ENCODE peak calls at places on chromosomes 6 and 20, in four cellular contexts. X is endothelial cell, T is epithelial cell of esophagus, I is neural crest cell. K is an unnamed sample.

GRCh38 chr6:134634952-134635351 is 314.9 kb downstream of the ALDH8A1 start:
- DNase-seq in T (no peak), I (no peak), X (no peak), K (no peak)

GRCh38 chr20:10861619-10862018 is 187.8 kb upstream of the JAG1 start:
- DNase-seq in I (no peak), X (no peak), T (peak; percentile 61), K (no peak)

GRCh38 chr20:24102290-24102689 is 113.7 kb upstream of the GGTLC1 start:
- DNase-seq in T (peak; percentile 22), I (no peak), X (peak; percentile 56), K (no peak)

GRCh38 chr20:44268802-44269201 is 21.7 kb downstream of the GDAP1L1 start:
- DNase-seq in I (no peak), T (no peak), X (no peak), K (no peak)

GRCh38 chr20:42923348-42923918 is 266.3 kb downstream of the PTPRT start:
- DNase-seq in T (no peak), X (no peak), I (no peak), K (no peak)

GRCh38 chr6:42163941-42164340 is 9.2 kb upstream of the GUCA1A start:
- DNase-seq in T (peak; percentile 40), X (no peak), I (no peak), K (no peak)

GRCh38 chr6:134145786-134146185 is 93.4 kb upstream of the SLC2A12 start:
- DNase-seq in X (no peak), I (no peak), T (no peak), K (no peak)

GRCh38 chr6:113854531-113855499 is 2.3 kb upstream of the MARCKS start:
- DNase-seq in T (peak; percentile 59), I (peak; percentile 81), X (peak; percentile 90), K (peak; percentile 94)

GRCh38 chr6:23228439-23229024 is 659.2 kb downstream of the HDGFL1 start:
- DNase-seq in I (no peak), T (peak; percentile 56), X (no peak), K (no peak)

GRCh38 chr6:161830866-161831600 is 557.2 kb upstream of the AGPAT4 start:
- DNase-seq in T (no peak), X (no peak), I (no peak), K (no peak)

GRCh38 chr6:53651764-53652401 is 13.7 kb downstream of the KLHL31 start:
- DNase-seq in X (peak; percentile 75), I (peak; percentile 63), T (peak; percentile 89), K (peak; percentile 85)

GRCh38 chr6:151167034-151167433 is 72.7 kb upstream of the AKAP12 start:
- DNase-seq in T (no peak), X (no peak), I (no peak), K (no peak)

GRCh38 chr6:34331361-34332050 is 61.0 kb downstream of the NUDT3 start:
- DNase-seq in T (no peak), I (no peak), X (no peak), K (no peak)

GRCh38 chr20:8216375-8217200 is 84.5 kb downstream of the PLCB1 start:
- DNase-seq in T (no peak), X (no peak), I (no peak), K (no peak)

GRCh38 chr6:75143186-75143585 is 62.7 kb downstream of the COL12A1 start:
- DNase-seq in T (no peak), I (no peak), X (no peak), K (no peak)

GRCh38 chr6:161198176-161198575 is 75.7 kb downstream of the AGPAT4 start:
- DNase-seq in I (no peak), T (peak; percentile 85), X (no peak), K (no peak)

GRCh38 chr6:10409766-10410209 is 5.1 kb downstream of the TFAP2A start:
- DNase-seq in T (no peak), X (no peak), I (no peak), K (no peak)

GRCh38 chr20:63641146-63641791 is 12.0 kb downstream of the STMN3 start:
- DNase-seq in I (no peak), T (peak; percentile 7), X (no peak), K (no peak)

GRCh38 chr20:53977391-53977790 is 93.0 kb downstream of the BCAS1 start:
- DNase-seq in I (no peak), X (no peak), T (no peak), K (no peak)

GRCh38 chr20:20603339-20603990 is 109.0 kb downstream of the RALGAPA2 start:
- DNase-seq in X (no peak), I (no peak), T (peak; percentile 99), K (no peak)

DNA sequence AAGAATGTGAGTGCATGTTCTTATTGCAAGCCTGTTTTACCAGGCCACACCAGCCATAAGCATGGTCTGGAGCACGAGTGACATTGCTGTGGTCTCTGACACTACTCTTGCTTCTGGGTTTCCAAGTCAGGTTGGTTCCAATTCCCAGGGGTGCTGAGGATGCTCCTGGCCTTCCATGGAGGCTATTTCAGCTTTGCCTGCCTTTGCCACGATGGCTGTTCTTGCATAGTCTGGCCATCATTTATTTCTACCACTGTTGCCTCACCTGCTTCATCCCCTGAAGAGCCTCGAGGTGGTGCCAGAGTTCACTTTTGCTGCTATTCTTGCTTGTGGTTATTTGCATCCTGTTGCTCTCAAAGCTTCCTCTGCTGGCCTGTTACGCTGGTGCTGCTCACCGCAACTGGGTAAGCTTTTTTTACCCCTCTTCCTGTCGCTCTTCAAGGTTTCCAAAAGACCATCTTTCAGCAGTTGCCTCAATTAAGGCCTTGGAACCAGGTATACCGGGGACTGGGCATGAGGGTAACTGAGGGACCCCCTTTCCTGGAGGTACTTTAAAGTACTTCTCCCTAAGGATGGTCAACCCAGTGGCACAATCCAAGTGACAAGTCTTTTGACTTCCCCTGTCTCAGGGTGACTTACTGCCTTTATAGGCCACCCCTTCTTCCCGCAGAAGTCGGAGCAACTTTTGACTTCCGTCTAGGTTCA is 64.5 kb downstream of the AKAP7 start:
- DNase-seq in I (peak; percentile 9), X (peak; percentile 47), T (peak; percentile 72), K (no peak)
- TF ChIP-seq CTCF in I (peak; percentile 77), X (peak; percentile 37), T (peak; percentile 88), K (no peak)

GRCh38 chr6:109783245-109783990 is 92.3 kb downstream of the FIG4 start:
- DNase-seq in X (peak; percentile 18), I (no peak), T (peak; percentile 22), K (no peak)
- TF ChIP-seq CTCF in X (no peak), I (peak; percentile 25), T (peak; percentile 17), K (no peak)

GRCh38 chr6:167501831-167502385 is 177.0 kb downstream of the TTLL2 start:
- DNase-seq in I (no peak), T (no peak), X (peak; percentile 42), K (no peak)
- TF ChIP-seq CTCF in I (peak; percentile 42), T (no peak), X (no peak), K (no peak)

GRCh38 chr6:129621252-129621651 is 88.7 kb downstream of the ARHGAP18 start:
- DNase-seq in T (peak; percentile 38), X (peak; percentile 26), I (no peak), K (no peak)
- TF ChIP-seq CTCF in T (peak; percentile 37), X (peak; percentile 30), I (peak; percentile 42), K (peak; percentile 14)

DNA sequence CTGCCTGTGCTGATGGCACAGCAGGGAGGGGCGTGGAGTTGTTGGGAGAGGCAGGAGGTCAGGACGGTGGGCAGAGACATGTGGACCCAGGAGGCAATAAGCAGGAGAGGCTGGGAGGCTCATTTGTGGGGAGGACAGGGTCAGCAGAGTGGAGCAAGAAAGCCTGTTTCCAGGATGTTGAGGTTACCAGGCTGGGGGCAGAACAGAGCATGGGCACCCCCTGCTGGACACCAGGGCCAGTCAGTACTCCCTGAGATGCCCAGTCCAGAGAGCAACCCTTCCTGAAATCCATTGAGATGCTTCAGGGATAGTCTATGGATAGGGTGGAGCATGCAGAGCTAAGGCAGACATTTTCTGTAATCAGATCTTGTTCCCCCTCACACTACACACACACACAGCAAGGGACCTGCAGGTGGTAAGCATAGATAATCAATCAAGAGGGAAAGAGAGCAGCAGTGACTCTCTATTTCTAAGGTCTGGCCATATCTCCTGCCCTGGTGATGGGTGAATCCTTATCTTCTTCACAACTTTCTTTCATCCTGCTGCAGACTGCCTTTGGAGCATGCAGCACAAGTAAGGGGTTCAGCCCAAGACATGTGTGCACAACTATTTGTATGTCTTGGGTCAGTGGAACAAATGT is 41.7 kb downstream of the MOCS1 start:
- DNase-seq in T (peak; percentile 17), I (peak; percentile 64), X (peak; percentile 81), K (peak; percentile 73)
- TF ChIP-seq CTCF in T (peak; percentile 32), I (peak; percentile 79), X (peak; percentile 62), K (peak; percentile 63)

GRCh38 chr6:13397359-13398080 is 69.2 kb upstream of the TBC1D7 start:
- DNase-seq in I (no peak), T (no peak), X (no peak), K (no peak)
- TF ChIP-seq CTCF in I (peak; percentile 26), T (no peak), X (no peak), K (no peak)

GRCh38 chr6:145508107-145508506 is 227.2 kb downstream of the EPM2A start:
- DNase-seq in X (no peak), I (no peak), T (peak; percentile 9), K (no peak)
- TF ChIP-seq CTCF in X (no peak), I (no peak), T (peak; percentile 24), K (no peak)